ENCODE peak calls at places on chromosomes 6 and 20, in five cellular contexts. C, A, N, P and V are unnamed samples.

GRCh38 chr20:50969912-50970311 is 11.3 kb downstream of the MOCS3 start:
- DNase-seq in N (no peak), P (no peak), A (no peak), C (no peak), V (no peak)

GRCh38 chr20:12019677-12020076 is 102.0 kb downstream of the BTBD3 start:
- DNase-seq in C (no peak), P (no peak), A (no peak), N (no peak), V (no peak)

GRCh38 chr6:124029535-124029934 is 225.9 kb downstream of the NKAIN2 start:
- DNase-seq in A (no peak), P (no peak), N (no peak), C (no peak), V (no peak)

GRCh38 chr20:62618622-62619529 is 23.4 kb upstream of the SLCO4A1 start:
- DNase-seq in P (no peak), A (no peak), C (no peak), N (no peak), V (peak)

GRCh38 chr20:38626921-38627659 is 25.5 kb downstream of the ARHGAP40 start:
- DNase-seq in N (no peak), A (no peak), C (no peak), P (no peak), V (no peak)

GRCh38 chr6:107862383-107862782 is 38.3 kb upstream of the SCML4 start:
- DNase-seq in P (no peak), C (no peak), N (no peak), A (no peak), V (no peak)

GRCh38 chr6:90870561-90870960 is 283.7 kb upstream of the MAP3K7 start:
- DNase-seq in C (no peak), N (no peak), A (no peak), P (no peak), V (no peak)

GRCh38 chr20:64065973-64066341 is 3.0 kb downstream of the TCEA2 start:
- DNase-seq in A (peak), N (peak), P (no peak), C (peak), V (peak)

GRCh38 chr6:111265842-111266241 is 178.5 kb downstream of the SLC16A10 start:
- DNase-seq in A (no peak), C (no peak), N (peak), P (no peak), V (no peak)

GRCh38 chr20:61583356-61583755 is 331.3 kb downstream of the CDH4 start:
- DNase-seq in N (no peak), C (no peak), A (no peak), P (no peak), V (no peak)

GRCh38 chr20:3218307-3218988 is 9.2 kb downstream of the ITPA start:
- DNase-seq in N (peak), C (peak), P (peak), A (no peak), V (peak)

GRCh38 chr6:126786262-126786661 is 332.2 kb upstream of the RSPO3 start:
- DNase-seq in A (no peak), C (no peak), P (no peak), N (no peak), V (no peak)

GRCh38 chr20:23047738-23048214 is 1.7 kb downstream of the THBD start:
- DNase-seq in N (no peak), C (no peak), P (no peak), A (no peak), V (no peak)

GRCh38 chr20:51906694-51907093 is 104.4 kb upstream of the SALL4 start:
- DNase-seq in N (no peak), A (no peak), P (peak), C (no peak), V (no peak)

GRCh38 chr6:116376149-116376548 is 5.4 kb downstream of the DSE start:
- DNase-seq in A (no peak), C (no peak), P (no peak), N (no peak), V (no peak)

GRCh38 chr6:33856655-33857054 is 52.9 kb upstream of the MLN start:
- DNase-seq in N (no peak), C (no peak), P (no peak), A (peak), V (no peak)

GRCh38 chr6:123925360-123925759 is 121.7 kb downstream of the NKAIN2 start:
- DNase-seq in A (peak), P (no peak), C (no peak), N (no peak), V (no peak)

GRCh38 chr6:166653639-166653941 is 26.5 kb upstream of the RPS6KA2 start:
- DNase-seq in A (no peak), C (no peak), N (no peak), P (no peak), V (no peak)

GRCh38 chr20:34299925-34300806 is 3.0 kb downstream of the AHCY start:
- DNase-seq in A (no peak), C (no peak), N (no peak), P (peak), V (no peak)

GRCh38 chr6:107123501-107123900 is 8.2 kb upstream of the BEND3 start:
- DNase-seq in P (no peak), C (no peak), N (no peak), A (no peak), V (no peak)

GRCh38 chr6:111972714-111973678 is 80.9 kb upstream of the CCN6 start:
- DNase-seq in A (no peak), P (no peak), C (no peak), N (no peak), V (no peak)

GRCh38 chr20:32574296-32575226 is 10.6 kb downstream of the NOL4L start:
- DNase-seq in C (no peak), N (peak), P (no peak), A (no peak), V (no peak)

GRCh38 chr6:144248470-144249301 is 36.4 kb upstream of the UTRN start:
- DNase-seq in P (no peak), N (no peak), A (no peak), C (no peak), V (no peak)

GRCh38 chr6:137928286-137928685 is 61.2 kb downstream of the TNFAIP3 start:
- DNase-seq in C (no peak), A (no peak), P (no peak), N (no peak), V (no peak)

GRCh38 chr6:168370310-168370991 is 50.9 kb upstream of the DACT2 start:
- DNase-seq in P (peak), C (peak), N (peak), A (no peak), V (no peak)

GRCh38 chr6:34600101-34600500 is 44.0 kb upstream of the SPDEF start:
- DNase-seq in A (no peak), N (no peak), C (no peak), P (no peak), V (no peak)

GRCh38 chr20:58459058-58459743 is 56.0 kb downstream of the APCDD1L start:
- DNase-seq in A (peak), P (no peak), N (no peak), C (no peak), V (no peak)

GRCh38 chr20:58453391-58453790 is 61.8 kb downstream of the APCDD1L start:
- DNase-seq in N (no peak), C (no peak), A (no peak), P (no peak), V (no peak)

GRCh38 chr20:58454460-58454859 is 60.7 kb downstream of the APCDD1L start:
- DNase-seq in P (no peak), C (no peak), A (no peak), N (no peak), V (no peak)

GRCh38 chr20:58458342-58459057 is 56.7 kb downstream of the APCDD1L start:
- DNase-seq in N (no peak), C (peak), P (no peak), A (peak), V (peak)

GRCh38 chr20:58457083-58457680 is 58.0 kb downstream of the APCDD1L start:
- DNase-seq in N (no peak), P (no peak), A (no peak), C (no peak), V (no peak)
- TF ChIP-seq POLR2A in N (no peak), P (peak), A (no peak), C (no peak), V (no peak)

GRCh38 chr6:29694637-29695036 is 13.7 kb upstream of the ZFP57 start:
- DNase-seq in A (no peak), N (no peak), P (no peak), C (no peak), V (no peak)

DNA sequence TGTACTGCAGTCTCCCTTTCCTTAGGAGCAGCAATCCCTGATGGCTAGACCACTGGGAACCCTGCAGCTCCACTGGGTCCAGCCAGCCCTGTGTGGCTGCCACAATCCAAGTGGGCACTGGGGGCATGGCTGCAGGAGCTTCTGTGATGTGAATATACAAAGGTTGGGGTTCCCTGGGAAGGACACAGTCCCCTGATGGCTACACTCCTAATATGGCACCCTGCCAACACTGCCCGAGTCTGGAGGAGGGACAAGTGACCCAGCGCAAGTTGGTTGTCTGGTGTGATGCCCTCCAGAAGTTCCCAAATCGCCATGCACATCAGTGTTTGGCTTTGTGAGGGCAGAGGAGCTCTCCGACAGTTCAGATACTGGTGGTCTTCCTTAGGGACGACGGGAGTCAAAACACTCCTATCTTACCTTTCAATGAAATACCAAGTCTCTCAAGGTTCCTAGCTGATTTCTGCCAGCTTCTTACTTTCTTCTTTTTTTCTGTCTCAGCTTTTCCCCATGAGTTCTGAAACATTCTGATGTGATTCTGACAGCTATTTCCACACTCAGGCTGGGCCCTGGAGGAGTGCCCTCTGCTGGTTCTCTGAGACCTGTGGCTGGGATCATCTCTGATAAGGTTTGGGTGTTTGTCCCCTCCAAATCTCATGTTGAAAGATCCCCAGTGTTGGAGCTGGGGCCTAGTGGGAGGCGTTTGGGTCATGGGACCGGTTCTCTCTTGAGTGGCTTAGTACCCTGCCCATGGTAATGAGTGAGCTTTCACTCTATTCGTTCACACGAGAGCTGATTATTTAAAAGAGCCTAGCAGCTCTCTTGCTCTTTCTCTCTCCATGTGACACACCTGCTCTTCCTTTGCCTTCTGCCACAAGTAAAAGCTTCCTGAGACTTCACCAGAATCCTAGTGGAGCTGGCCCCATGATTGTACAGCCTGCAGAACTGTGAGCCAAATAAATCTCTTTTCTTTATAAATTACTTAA is 15.5 kb upstream of the ZFP57 start:
- DNase-seq in A (no peak), C (no peak), N (peak), P (no peak), V (no peak)
- TF ChIP-seq TAF1 in A (no peak), C (no peak), N (no peak), P (no peak), V (no peak)

DNA sequence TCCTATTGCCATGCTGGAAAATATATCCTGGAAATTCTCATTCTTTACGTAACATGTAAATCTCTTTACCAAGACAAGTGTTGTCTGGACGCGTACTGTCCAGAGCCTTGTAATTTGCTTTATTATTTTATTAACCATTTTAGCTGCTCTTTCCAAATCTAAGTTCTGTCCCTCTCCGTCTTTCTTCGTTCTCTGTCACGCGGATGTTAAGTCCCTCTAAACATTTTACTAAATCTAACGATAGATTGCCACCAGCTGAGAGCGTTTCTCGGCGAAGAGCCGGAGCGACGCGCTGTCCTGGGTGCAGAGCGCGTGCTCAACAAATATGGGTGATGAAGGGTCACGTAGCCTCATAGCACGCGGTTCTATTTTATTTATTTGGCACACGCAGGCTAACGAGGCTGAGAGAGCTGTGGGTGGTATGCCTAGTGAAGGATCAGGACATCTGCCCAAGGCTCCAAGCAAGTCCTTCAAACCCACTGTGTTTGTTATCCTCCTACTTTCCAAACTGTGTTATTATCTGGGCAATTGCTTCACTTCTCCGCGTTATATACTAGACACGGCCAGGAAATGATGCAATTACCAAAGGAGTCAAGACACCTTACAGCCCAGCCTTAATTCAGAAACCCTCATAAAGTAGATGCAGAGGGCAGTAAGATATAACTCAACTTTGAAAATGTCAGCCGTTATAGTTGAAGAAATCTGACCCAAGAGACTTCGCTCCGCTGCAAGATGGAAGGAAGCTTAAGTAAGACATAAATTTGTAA is 10.0 kb upstream of the NCOA7 start:
- DNase-seq in N (peak), P (peak), A (peak), C (no peak), V (no peak)
- TF ChIP-seq POLR2A in N (peak), P (peak), A (peak), C (peak), V (peak)

DNA sequence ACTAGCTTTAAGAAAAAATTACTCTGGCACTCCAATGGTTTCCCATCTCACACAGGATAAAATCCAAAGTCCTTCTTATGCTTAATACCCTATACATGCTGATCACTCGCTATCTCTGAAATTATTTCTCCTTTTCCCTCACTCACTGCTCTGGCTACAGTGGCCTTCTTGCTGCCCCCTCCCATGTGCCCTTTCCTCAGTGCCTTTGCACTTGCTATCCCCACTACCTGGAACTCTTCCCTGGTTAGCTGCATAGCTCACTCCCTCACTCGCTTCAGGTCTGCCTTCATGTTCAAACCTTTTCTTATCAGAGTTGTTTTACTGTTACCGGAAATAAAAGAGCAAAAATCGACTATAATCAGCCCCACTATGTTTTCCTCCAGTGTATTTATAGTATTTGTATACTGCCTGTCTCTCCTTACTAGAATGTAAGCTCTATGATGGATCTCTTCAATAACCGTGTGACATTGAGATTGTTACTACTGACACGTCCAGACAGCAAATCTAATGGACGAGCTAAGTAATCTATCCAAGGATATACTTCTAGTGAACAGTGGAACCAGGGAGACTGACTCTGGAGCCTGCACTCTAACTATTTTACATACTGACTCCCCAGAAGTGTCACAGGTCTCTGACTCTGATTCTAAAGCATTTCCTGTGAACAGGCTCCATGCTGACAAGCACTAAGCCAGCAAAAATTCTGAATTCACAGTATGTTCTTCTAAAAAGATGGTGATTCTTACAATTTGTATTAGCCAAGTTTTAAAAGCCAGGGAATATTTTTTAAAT is 25.1 kb downstream of the FKBP5 start:
- DNase-seq in C (peak), P (no peak), A (no peak), N (no peak), V (no peak)
- TF ChIP-seq TAF1 in C (no peak), P (no peak), A (no peak), N (no peak), V (no peak)

GRCh38 chr20:57409672-57410397 is 18.6 kb downstream of the RBM38 start:
- DNase-seq in P (no peak), N (peak), A (no peak), C (no peak), V (no peak)
- TF ChIP-seq POLR2A in P (no peak), N (peak), A (peak), C (peak), V (peak)

GRCh38 chr6:2596222-2596621 is 154.5 kb downstream of the MYLK4 start:
- DNase-seq in A (no peak), C (no peak), P (no peak), N (no peak), V (no peak)
- TF ChIP-seq TAF1 in A (no peak), C (no peak), P (no peak), N (no peak), V (no peak)